ENCODE peak calls at places on chromosomes 13 and 19, in four cellular contexts. One of them, this sample, is unnamed.

GRCh38 chr19:51365211-51366049 is 758 bp downstream of the ETFB start:
- DNase-seq in K562: no peak
- DNase-seq in HL-60: peak; percentile 38
- DNase-seq in GM12878: no peak
- DNase-seq in this sample: no peak

GRCh38 chr13:78382946-78383542 is 220.3 kb downstream of the POU4F1 start:
- DNase-seq in K562: no peak
- DNase-seq in HL-60: no peak
- DNase-seq in GM12878: no peak
- DNase-seq in this sample: no peak

GRCh38 chr13:46893820-46894533 is 2.9 kb downstream of the HTR2A start:
- DNase-seq in K562: peak; percentile 77
- DNase-seq in HL-60: peak; percentile 17
- DNase-seq in GM12878: peak; percentile 11
- DNase-seq in this sample: peak; percentile 71

GRCh38 chr19:19618384-19619051 is at the start of gene PBX4:
- DNase-seq in K562: peak; percentile 96
- DNase-seq in HL-60: peak; percentile 91
- DNase-seq in GM12878: peak; percentile 87
- DNase-seq in this sample: peak; percentile 92

GRCh38 chr19:1568320-1569019 is at the start of gene MEX3D:
- DNase-seq in K562: peak; percentile 98
- DNase-seq in HL-60: peak; percentile 47
- DNase-seq in GM12878: no peak
- DNase-seq in this sample: peak; percentile 99

GRCh38 chr19:6271251-6271650 is 8.5 kb downstream of the MLLT1 start:
- DNase-seq in K562: peak; percentile 26
- DNase-seq in HL-60: no peak
- DNase-seq in GM12878: no peak
- DNase-seq in this sample: no peak

GRCh38 chr19:30028118-30028991 is 86.3 kb downstream of the URI1 start:
- DNase-seq in K562: no peak
- DNase-seq in HL-60: no peak
- DNase-seq in GM12878: no peak
- DNase-seq in this sample: no peak

GRCh38 chr19:21698215-21698614 is 69.2 kb downstream of the ZNF100 start:
- DNase-seq in K562: no peak
- DNase-seq in HL-60: no peak
- DNase-seq in GM12878: no peak
- DNase-seq in this sample: no peak

GRCh38 chr19:29431332-29431731 is 94.5 kb upstream of the VSTM2B start:
- DNase-seq in K562: no peak
- DNase-seq in HL-60: no peak
- DNase-seq in GM12878: no peak
- DNase-seq in this sample: no peak

GRCh38 chr13:20390526-20391175 is 135.0 kb downstream of the CRYL1 start:
- DNase-seq in K562: no peak
- DNase-seq in HL-60: no peak
- DNase-seq in GM12878: no peak
- DNase-seq in this sample: no peak

GRCh38 chr19:14505488-14506239 is 9.7 kb upstream of the GIPC1 start:
- DNase-seq in K562: peak; percentile 80
- DNase-seq in HL-60: no peak
- DNase-seq in GM12878: no peak
- DNase-seq in this sample: peak; percentile 82

GRCh38 chr13:100156786-100157185 is 67.9 kb downstream of the PCCA start:
- DNase-seq in K562: no peak
- DNase-seq in HL-60: no peak
- DNase-seq in GM12878: no peak
- DNase-seq in this sample: no peak
- TF ChIP-seq SPI1 in K562: no peak
- TF ChIP-seq SPI1 in HL-60: no peak
- TF ChIP-seq SPI1 in GM12878: no peak
- TF ChIP-seq SPI1 in this sample: no peak

GRCh38 chr19:4278460-4278901 is 585 bp upstream of the SHD start:
- DNase-seq in K562: peak; percentile 20
- DNase-seq in HL-60: no peak
- DNase-seq in GM12878: no peak
- DNase-seq in this sample: no peak
- TF ChIP-seq SPI1 in K562: no peak
- TF ChIP-seq SPI1 in HL-60: no peak
- TF ChIP-seq SPI1 in GM12878: no peak
- TF ChIP-seq SPI1 in this sample: no peak

GRCh38 chr13:111429064-111429558 is 108.7 kb downstream of the TEX29 start:
- DNase-seq in K562: peak; percentile 31
- DNase-seq in HL-60: no peak
- DNase-seq in GM12878: no peak
- DNase-seq in this sample: peak; percentile 45
- TF ChIP-seq SPI1 in K562: no peak
- TF ChIP-seq SPI1 in HL-60: no peak
- TF ChIP-seq SPI1 in GM12878: no peak
- TF ChIP-seq SPI1 in this sample: no peak

DNA sequence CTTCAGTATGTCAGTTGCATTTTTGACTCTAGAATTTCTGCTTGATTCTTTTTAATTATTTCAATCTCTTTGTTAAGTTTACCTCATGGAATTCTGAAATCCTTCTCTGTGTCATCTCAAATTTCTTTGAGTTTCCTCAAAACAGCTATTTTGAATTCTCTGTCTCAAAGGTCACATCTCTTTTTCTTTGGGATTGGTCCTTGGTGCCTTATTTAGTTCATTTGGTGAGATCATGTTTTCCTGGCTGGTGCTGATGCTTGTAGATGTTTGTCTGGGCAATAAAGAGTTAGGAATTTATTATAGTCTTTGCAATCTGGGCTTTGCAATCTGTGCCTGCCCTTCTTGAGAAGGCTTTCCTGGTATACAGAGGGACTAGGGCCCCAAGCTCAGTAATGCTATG is 18.5 kb upstream of the KBTBD7 start:
- DNase-seq in K562: no peak
- DNase-seq in HL-60: no peak
- DNase-seq in GM12878: no peak
- DNase-seq in this sample: no peak
- TF ChIP-seq SPI1 in K562: no peak
- TF ChIP-seq SPI1 in HL-60: no peak
- TF ChIP-seq SPI1 in GM12878: no peak
- TF ChIP-seq SPI1 in this sample: no peak

GRCh38 chr13:114141261-114141996 is 9.0 kb upstream of the RASA3 start:
- DNase-seq in K562: no peak
- DNase-seq in HL-60: no peak
- DNase-seq in GM12878: no peak
- DNase-seq in this sample: no peak
- TF ChIP-seq SPI1 in K562: no peak
- TF ChIP-seq SPI1 in HL-60: no peak
- TF ChIP-seq SPI1 in GM12878: no peak
- TF ChIP-seq SPI1 in this sample: no peak

DNA sequence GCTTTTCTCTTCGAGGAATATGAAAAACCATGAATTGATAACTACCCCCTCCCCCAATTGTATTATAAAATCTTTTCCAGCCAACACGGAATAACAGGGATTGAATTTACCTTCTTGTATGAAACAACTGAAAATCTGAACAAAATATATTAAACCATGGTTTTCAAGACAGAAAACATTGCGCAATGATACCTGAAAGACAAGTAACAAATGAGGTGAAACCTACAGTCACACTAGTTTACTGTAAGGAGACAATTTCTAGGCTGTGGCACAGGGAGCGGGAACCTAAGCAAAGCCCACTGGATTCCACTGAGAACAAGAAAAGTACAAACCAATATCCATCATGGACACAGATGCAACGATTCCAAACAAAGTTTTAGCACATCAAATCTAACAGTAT is 53.4 kb downstream of the ZNF283 start:
- DNase-seq in K562: no peak
- DNase-seq in HL-60: no peak
- DNase-seq in GM12878: no peak
- DNase-seq in this sample: no peak
- TF ChIP-seq SPI1 in K562: no peak
- TF ChIP-seq SPI1 in HL-60: no peak
- TF ChIP-seq SPI1 in GM12878: no peak
- TF ChIP-seq SPI1 in this sample: no peak

DNA sequence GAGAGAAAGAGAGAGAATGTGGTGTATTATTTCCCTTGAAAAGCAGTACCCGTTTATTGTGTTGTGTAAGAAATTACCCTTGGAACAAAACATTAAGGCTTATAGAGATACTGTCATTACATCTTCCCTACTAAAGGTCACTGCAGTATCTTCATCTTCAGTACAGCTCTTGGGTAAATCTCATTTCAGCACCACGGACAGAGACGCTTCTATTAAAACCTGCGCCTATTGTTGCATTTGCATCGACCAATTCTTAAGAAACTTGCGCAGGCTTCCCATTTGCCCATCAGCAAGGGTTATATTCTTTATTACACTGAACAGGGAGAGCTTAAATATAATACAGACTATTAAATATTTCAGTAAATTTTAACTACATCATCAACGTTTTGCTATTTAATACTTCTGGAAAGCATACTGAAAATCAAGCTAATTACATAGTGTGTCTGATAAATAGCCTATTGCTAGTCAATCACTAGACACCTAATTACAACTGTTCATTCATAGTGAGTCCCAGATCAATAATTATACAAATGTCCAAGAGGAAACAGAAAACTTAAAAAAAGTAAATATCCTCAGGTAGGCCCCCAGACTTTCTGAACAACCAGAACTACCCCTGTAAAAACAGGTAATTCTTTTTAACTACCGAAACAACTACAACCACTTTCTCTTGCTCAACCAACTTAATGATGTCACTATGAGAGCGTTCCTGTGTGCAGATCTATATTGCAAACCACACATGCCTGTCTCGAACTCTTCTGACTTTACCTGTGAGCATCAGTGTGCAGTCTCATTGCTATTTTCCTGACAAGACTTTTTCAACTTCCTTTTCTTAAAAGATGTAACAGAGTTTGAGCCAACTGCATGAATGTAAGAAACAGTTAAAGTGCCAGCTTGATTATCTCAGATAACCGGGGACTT is 350.5 kb downstream of the LIG4 start:
- DNase-seq in K562: peak; percentile 84
- DNase-seq in HL-60: no peak
- DNase-seq in GM12878: no peak
- DNase-seq in this sample: no peak
- TF ChIP-seq SPI1 in K562: no peak
- TF ChIP-seq SPI1 in HL-60: no peak
- TF ChIP-seq SPI1 in GM12878: no peak
- TF ChIP-seq SPI1 in this sample: no peak

GRCh38 chr19:44141191-44142013 is at the start of gene ZNF234:
- DNase-seq in K562: peak; percentile 75
- DNase-seq in HL-60: peak; percentile 50
- DNase-seq in GM12878: peak; percentile 40
- DNase-seq in this sample: peak; percentile 63
- TF ChIP-seq SPI1 in K562: peak; percentile 78
- TF ChIP-seq SPI1 in HL-60: peak; percentile 86
- TF ChIP-seq SPI1 in GM12878: peak; percentile 71
- TF ChIP-seq SPI1 in this sample: peak; percentile 70